ENCODE peak calls at places on chromosomes 2 and 18, in six cellular contexts. W is H9, F is IMR-90, R is neuronal stem cell, M is H1, J is trophoblast cell. Y is an unnamed sample. For H3K4me1, the result is how much of the 10 kb centered on the place peaks cover.

GRCh38 chr2:143397886-143398614 is 268.8 kb downstream of the ARHGAP15 start:
- DNase-seq in W (no peak), F (peak), J (no peak), R (no peak), M (no peak), Y (peak)

GRCh38 chr2:143796051-143796450 is 666.8 kb downstream of the ARHGAP15 start:
- DNase-seq in W (no peak), J (no peak), F (no peak), M (no peak), R (no peak), Y (no peak)

GRCh38 chr2:84495539-84496146 is 20.7 kb upstream of the DNAH6 start:
- DNase-seq in M (no peak), W (no peak), R (peak), F (peak), J (no peak), Y (peak)

GRCh38 chr18:21741511-21742322 is 1.1 kb downstream of the MIB1 start:
- DNase-seq in M (no peak), R (peak), W (peak), J (no peak), F (peak), Y (peak)

GRCh38 chr2:195531754-195532153 is 125.3 kb upstream of the SLC39A10 start:
- DNase-seq in R (no peak), M (no peak), J (no peak), W (no peak), F (peak), Y (no peak)

GRCh38 chr2:191319181-191319580 is 74.0 kb downstream of the MYO1B start:
- DNase-seq in J (no peak), F (peak), R (no peak), W (no peak), M (no peak), Y (peak)

GRCh38 chr2:64767670-64768425 is 114.1 kb upstream of the SERTAD2 start:
- DNase-seq in J (peak), W (peak), F (peak), R (peak), M (peak), Y (peak)

GRCh38 chr18:51427012-51427411 is 229.5 kb upstream of the MEX3C start:
- DNase-seq in J (no peak), M (no peak), W (no peak), F (no peak), R (no peak), Y (no peak)

GRCh38 chr18:8844721-8845148 is 139.4 kb downstream of the MTCL1 start:
- DNase-seq in M (no peak), J (peak), W (no peak), F (peak), R (no peak), Y (no peak)

GRCh38 chr2:206424134-206424533 is 19.2 kb upstream of the ADAM23 start:
- DNase-seq in M (no peak), F (no peak), W (no peak), R (no peak), J (no peak), Y (peak)

GRCh38 chr18:7603259-7604000 is 36.3 kb downstream of the PTPRM start:
- DNase-seq in W (no peak), M (no peak), R (no peak), J (no peak), F (no peak), Y (no peak)

GRCh38 chr2:122238006-122238559 is 482.6 kb downstream of the TSN start:
- DNase-seq in R (no peak), W (no peak), J (no peak), F (no peak), M (no peak), Y (no peak)

GRCh38 chr2:107025869-107026380 is 140.0 kb upstream of the ST6GAL2 start:
- DNase-seq in M (no peak), F (peak), R (no peak), W (no peak), J (no peak), Y (peak)

GRCh38 chr18:27599202-27599829 is 414.2 kb upstream of the CHST9 start:
- DNase-seq in M (no peak), F (peak), W (peak), J (peak), R (peak), Y (peak)

GRCh38 chr2:53886406-53887280 is 26.9 kb upstream of the GPR75 start:
- DNase-seq in W (no peak), R (no peak), F (no peak), J (no peak), M (no peak), Y (no peak)

GRCh38 chr2:120699292-120699691 is 36.4 kb upstream of the GLI2 start:
- DNase-seq in J (no peak), F (no peak), R (no peak), M (no peak), W (no peak), Y (no peak)

GRCh38 chr2:239625913-239626734 is 225.3 kb upstream of the HDAC4 start:
- DNase-seq in W (no peak), R (no peak), J (no peak), F (no peak), M (no peak), Y (no peak)

GRCh38 chr18:2304378-2305175 is 266.7 kb downstream of the METTL4 start:
- DNase-seq in R (no peak), W (no peak), J (peak), F (peak), M (no peak), Y (no peak)

GRCh38 chr2:66587216-66587615 is 152.3 kb downstream of the MEIS1 start:
- DNase-seq in M (no peak), J (peak), W (peak), R (no peak), F (peak), Y (no peak)

DNA sequence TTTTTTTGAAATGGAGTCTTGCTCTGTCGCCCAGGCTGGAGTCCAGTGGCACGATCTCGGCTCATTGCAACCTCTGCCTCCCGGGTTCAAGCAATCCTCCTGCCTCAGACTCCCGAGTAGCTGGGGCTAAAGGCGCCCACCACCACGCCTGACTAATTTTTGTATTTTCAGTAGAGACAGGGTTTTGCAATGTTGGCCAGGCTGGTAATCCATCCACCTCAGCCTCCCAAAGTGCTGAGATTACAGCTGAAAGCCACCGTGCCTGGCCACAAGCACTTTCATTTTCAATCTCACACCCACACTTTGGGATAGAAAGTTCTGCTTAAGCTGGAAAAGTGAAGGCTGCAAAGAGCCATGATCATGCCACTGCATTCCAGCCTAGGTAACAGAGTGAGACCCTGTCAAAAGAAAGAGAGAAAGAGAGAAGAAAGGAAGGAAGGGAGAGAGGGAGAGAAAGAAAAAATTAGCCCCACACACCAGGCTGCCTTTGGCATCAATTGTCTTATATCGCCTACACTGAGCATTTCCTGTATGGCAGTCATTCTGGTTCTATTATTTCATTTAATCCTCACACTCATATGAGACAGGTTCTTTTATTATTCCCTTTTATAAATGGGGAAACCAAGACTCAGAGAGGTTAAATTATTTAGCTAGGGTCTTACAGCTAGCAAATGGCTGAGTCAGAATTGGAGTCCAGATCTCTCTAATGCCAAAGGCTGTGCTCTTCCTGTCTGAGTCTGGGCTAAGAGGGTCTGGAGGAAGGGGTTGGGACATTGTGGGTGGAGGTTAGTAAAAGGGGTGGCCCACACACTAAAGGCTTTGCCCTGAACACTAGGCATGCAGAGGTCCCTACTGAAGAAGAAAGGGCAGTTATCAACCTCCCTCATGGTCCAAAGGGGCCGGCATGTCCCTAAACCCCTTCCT is 37.9 kb upstream of the PKDCC start:
- DNase-seq in R (no peak), J (no peak), M (no peak), W (no peak), F (peak), Y (peak)
- H4K91ac ChIP-seq in R (no peak), J (peak), M (no peak), W (no peak), F (no peak), Y (no peak)

GRCh38 chr18:58659691-58660090 is 11.6 kb upstream of the MALT1 start:
- DNase-seq in R (no peak), J (no peak), W (no peak), M (no peak), F (no peak), Y (no peak)

GRCh38 chr18:58660915-58661314 is 10.3 kb upstream of the MALT1 start:
- DNase-seq in F (no peak), M (no peak), R (no peak), W (no peak), J (no peak), Y (no peak)

GRCh38 chr18:58657494-58657893 is 13.8 kb upstream of the MALT1 start:
- DNase-seq in J (no peak), F (no peak), M (no peak), R (no peak), W (no peak), Y (no peak)

GRCh38 chr18:58662118-58662517 is 9.1 kb upstream of the MALT1 start:
- DNase-seq in F (no peak), J (no peak), R (no peak), W (no peak), M (no peak), Y (no peak)

GRCh38 chr18:58661423-58661822 is 9.8 kb upstream of the MALT1 start:
- DNase-seq in M (no peak), W (no peak), J (no peak), R (no peak), F (peak), Y (peak)
- H3K18ac ChIP-seq in M (no peak), W (no peak), J (no peak), R (no peak), F (no peak), Y (no peak)

GRCh38 chr2:190129421-190130199 is 67.1 kb upstream of the MSTN start:
- DNase-seq in R (no peak), J (no peak), W (no peak), F (peak), M (no peak), Y (peak)
- H3K4me1 ChIP-seq in R (under half), J (under half), W (under half), F (under half), M (under half), Y (under half)

GRCh38 chr2:177705511-177705910 is 312.9 kb downstream of the AGPS start:
- DNase-seq in J (no peak), F (no peak), W (no peak), R (no peak), M (no peak), Y (no peak)
- H4K91ac ChIP-seq in J (no peak), F (no peak), W (no peak), R (no peak), M (no peak), Y (no peak)

DNA sequence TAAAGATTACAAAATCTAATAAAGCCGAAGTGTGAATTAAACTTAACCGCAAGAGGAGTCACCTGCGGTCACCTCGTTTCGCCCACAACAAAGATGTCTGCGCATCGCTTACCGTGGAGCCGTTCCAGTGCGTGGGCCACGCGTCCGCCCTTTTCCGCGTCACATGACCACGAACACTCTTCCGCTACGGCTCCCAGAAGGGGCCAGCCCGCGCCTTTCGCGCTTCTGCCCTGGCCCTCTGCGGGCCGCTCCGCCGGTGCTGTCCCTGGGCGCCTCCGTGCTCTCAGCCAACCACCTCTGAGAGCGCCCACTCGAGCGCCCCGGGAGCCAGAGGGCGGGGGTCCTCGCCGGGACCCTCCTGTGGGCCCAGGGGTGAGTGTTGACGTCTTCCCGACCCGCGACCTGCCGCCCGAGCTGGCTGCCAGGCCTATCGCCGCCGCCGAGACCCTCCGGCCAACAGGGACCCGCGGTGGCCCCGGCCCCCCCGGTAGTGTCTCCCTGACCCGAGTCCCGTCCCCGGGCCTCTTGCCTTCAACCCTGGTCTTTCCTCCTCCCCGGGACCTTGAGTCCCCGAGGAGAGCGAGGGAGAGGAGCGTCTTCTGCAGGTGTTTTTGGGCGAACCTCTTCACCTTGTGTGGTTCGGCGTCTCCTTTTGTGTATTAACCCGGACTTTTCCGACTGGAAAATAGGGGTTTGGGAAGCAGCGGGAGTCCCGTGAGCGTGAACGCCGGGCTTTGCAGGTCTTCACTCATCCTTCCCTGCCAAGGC is at the start of gene MFF:
- DNase-seq in J (peak), F (peak), R (peak), M (peak), W (peak), Y (peak)
- H3K18ac ChIP-seq in J (peak), F (peak), R (peak), M (peak), W (peak), Y (peak)

GRCh38 chr2:74863802-74864248 is 29.9 kb downstream of the HK2 start:
- DNase-seq in W (no peak), R (no peak), M (no peak), F (no peak), J (no peak), Y (no peak)

GRCh38 chr2:74860079-74860478 is 26.2 kb downstream of the HK2 start:
- DNase-seq in M (no peak), F (no peak), J (no peak), R (no peak), W (no peak), Y (no peak)

GRCh38 chr2:74862268-74862964 is 28.5 kb downstream of the HK2 start:
- DNase-seq in R (no peak), W (no peak), J (no peak), M (no peak), F (no peak), Y (no peak)

GRCh38 chr2:74857725-74858124 is 23.8 kb downstream of the HK2 start:
- DNase-seq in F (no peak), J (no peak), M (no peak), W (no peak), R (no peak), Y (no peak)

DNA sequence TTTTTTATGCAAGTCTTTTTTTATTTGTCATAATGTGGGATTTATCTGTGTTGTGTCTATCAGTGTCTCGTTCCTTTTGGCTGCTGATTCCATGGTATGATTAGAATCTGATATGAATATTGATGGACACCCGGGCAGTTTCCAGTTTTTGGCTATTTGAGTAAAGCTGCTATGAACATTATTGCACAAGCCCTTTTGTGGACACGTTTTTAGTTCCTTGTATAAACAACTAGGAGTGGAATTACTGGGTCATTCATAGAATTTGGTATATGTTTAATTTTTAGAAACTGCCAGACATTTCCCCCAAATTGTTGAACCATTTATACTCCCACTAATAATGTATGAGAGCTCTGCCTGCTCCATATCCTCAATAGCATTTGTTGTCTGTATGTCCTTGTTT is 26.6 kb downstream of the HK2 start:
- DNase-seq in M (no peak), J (no peak), F (peak), W (no peak), R (no peak), Y (no peak)
- H3K4me1 ChIP-seq in M (under half), J (under half), F (under half), W (under half), R (under half), Y (under half)

GRCh38 chr2:233121856-233122255 is 61.7 kb downstream of the INPP5D start:
- DNase-seq in F (no peak), J (peak), W (no peak), M (no peak), R (no peak), Y (no peak)

GRCh38 chr2:233125455-233126065 is 65.4 kb downstream of the INPP5D start:
- DNase-seq in R (no peak), F (no peak), W (no peak), M (no peak), J (no peak), Y (no peak)

GRCh38 chr2:233120459-233120858 is 60.3 kb downstream of the INPP5D start:
- DNase-seq in M (no peak), J (no peak), R (no peak), W (no peak), F (no peak), Y (no peak)

GRCh38 chr2:233122541-233122940 is 62.4 kb downstream of the INPP5D start:
- DNase-seq in J (no peak), F (no peak), W (no peak), R (no peak), M (no peak), Y (no peak)

DNA sequence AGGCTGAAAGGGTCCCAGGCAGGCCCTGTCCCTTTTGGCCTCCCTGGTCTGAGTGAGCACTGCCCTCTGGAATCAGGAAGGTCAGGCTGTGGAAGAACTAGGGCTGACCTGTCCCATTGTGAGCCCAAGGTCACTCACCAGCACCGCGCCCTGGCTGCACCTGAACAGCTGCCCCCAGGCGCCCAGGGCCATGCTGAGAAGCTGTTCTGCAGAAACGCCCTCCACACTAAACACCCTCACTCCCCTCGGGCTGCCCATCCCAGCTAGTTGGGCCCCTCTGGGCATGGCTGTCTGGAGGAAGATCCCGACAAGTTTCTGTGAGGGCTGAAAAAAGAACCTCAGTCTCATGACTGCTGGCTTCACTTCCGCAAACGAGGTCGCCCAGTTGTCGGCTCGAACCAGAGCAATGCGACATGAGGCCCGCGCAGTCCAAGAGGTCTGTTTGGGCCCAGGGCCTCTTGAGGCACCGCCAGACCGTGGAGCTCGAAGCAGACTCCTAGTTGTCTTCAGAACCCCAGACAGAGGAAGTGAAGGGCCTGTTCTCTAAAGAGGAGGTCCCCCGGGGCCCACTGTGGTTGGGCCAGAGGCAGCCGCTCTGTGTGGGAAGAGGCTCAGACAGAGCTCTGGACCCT is 64.4 kb downstream of the INPP5D start:
- DNase-seq in J (no peak), W (no peak), F (no peak), M (no peak), R (no peak), Y (no peak)
- H4K91ac ChIP-seq in J (peak), W (no peak), F (no peak), M (no peak), R (no peak), Y (peak)

DNA sequence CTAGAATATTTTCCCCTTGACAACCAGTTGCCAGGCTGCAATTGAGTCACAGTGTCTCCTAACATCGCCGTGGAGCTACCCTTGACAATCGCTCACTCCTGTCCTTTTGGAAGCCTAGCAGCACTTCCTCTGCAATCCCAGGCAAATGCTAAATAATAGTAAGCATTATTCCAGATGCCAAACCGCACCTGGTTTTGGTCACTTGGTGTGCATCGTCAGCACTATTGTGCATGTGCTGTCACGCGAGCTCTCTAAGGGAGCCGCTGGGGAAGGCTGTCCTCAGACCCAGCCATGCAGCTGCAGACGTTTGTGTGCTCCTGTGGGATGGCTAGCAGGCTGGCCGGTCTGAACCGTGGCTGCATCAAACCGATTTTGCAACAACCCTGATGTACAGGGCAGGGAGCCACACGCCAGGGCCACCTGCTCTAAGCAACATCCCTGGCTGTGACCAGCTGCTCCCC is 549.5 kb upstream of the ID2 start:
- DNase-seq in M (no peak), R (no peak), J (no peak), W (no peak), F (no peak), Y (peak)
- H3K18ac ChIP-seq in M (no peak), R (peak), J (no peak), W (no peak), F (no peak), Y (no peak)